ENCODE peak calls at places on chromosomes 6 and 20, in four cellular contexts. O, F, W and H are unnamed samples. For H3K27me3 and H3K9me3, the result is how much of the 10 kb centered on the place peaks cover.

GRCh38 chr20:13884803-13885202 is 100.0 kb downstream of the NDUFAF5 start:
- DNase-seq in O (no peak), F (no peak), W (no peak), H (no peak)

GRCh38 chr6:99588618-99589289 is 17.9 kb upstream of the PRDM13 start:
- DNase-seq in O (peak), F (peak), W (peak), H (no peak)

GRCh38 chr6:107585815-107586435 is 96.0 kb downstream of the SOBP start:
- DNase-seq in O (no peak), F (no peak), W (no peak), H (no peak)

GRCh38 chr6:108835218-108835850 is 12.9 kb upstream of the ARMC2 start:
- DNase-seq in O (peak), F (peak), W (peak), H (peak)

GRCh38 chr6:19803331-19804330 is 33.5 kb upstream of the ID4 start:
- DNase-seq in O (no peak), F (no peak), W (no peak), H (no peak)

GRCh38 chr20:4091332-4092135 is 76.2 kb upstream of the RNF24 start:
- DNase-seq in O (peak), F (peak), W (no peak), H (no peak)

GRCh38 chr6:116881236-116881635 is 4.2 kb downstream of the RFX6 start:
- DNase-seq in O (no peak), F (no peak), W (no peak), H (no peak)

GRCh38 chr6:56270812-56271441 is 23.5 kb upstream of the COL21A1 start:
- DNase-seq in O (no peak), F (no peak), W (no peak), H (no peak)

GRCh38 chr6:134345780-134346179 is 27.9 kb upstream of the SGK1 start:
- DNase-seq in O (no peak), F (peak), W (no peak), H (no peak)

GRCh38 chr20:48614593-48615274 is 213.1 kb downstream of the PREX1 start:
- DNase-seq in O (peak), F (peak), W (no peak), H (no peak)

GRCh38 chr6:148367418-148368024 is 24.9 kb downstream of the SASH1 start:
- DNase-seq in O (peak), F (peak), W (no peak), H (no peak)

GRCh38 chr6:123788319-123788718 is 15.3 kb upstream of the NKAIN2 start:
- DNase-seq in O (no peak), F (no peak), W (no peak), H (no peak)

GRCh38 chr20:44074252-44075151 is 112.5 kb downstream of the JPH2 start:
- DNase-seq in O (peak), F (peak), W (no peak), H (no peak)
- H3K27me3 ChIP-seq in O (under half), F (under half), W (under half), H (under half)

GRCh38 chr20:51470521-51470875 is 72.0 kb downstream of the NFATC2 start:
- DNase-seq in O (no peak), F (no peak), W (no peak), H (no peak)
- H3K27ac ChIP-seq in O (no peak), F (no peak), W (no peak), H (no peak)

GRCh38 chr6:1315201-1315559 is 3.3 kb downstream of the FOXQ1 start:
- DNase-seq in O (no peak), F (no peak), W (no peak), H (no peak)

GRCh38 chr6:1315560-1316386 is 3.9 kb downstream of the FOXQ1 start:
- DNase-seq in O (no peak), F (no peak), W (no peak), H (no peak)

GRCh38 chr6:1313755-1314503 is 2.0 kb downstream of the FOXQ1 start:
- DNase-seq in O (no peak), F (no peak), W (no peak), H (no peak)

GRCh38 chr6:1313364-1313754 is 1.5 kb downstream of the FOXQ1 start:
- DNase-seq in O (no peak), F (no peak), W (no peak), H (no peak)

DNA sequence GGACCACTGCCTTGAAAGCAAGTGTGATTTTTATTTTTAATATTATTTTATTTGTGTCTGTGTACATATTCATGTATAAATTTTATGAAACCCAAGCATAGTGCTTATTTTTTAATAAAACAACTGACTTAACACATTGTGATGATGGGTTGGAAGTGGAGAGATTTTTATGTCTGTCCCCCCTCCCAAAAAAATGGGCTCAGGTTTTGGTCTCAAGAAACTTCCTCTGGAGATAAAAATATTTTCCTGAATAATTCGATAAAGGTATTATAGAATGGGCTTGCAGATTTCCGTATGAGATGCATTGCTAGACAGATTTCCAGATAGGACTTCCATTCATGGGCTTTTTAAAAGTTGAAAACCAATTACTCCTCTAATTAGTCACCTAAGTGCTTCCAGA is 2.7 kb downstream of the FOXQ1 start:
- DNase-seq in O (no peak), F (no peak), W (no peak), H (no peak)
- H3K9me3 ChIP-seq in O (under half), F (under half), W (under half), H (under half)

GRCh38 chr6:40714143-40714542 is 127.0 kb upstream of the LRFN2 start:
- DNase-seq in O (no peak), F (no peak), W (no peak), H (no peak)

GRCh38 chr6:40710626-40711354 is 123.6 kb upstream of the LRFN2 start:
- DNase-seq in O (no peak), F (no peak), W (no peak), H (no peak)

GRCh38 chr6:40714576-40715500 is 127.7 kb upstream of the LRFN2 start:
- DNase-seq in O (no peak), F (no peak), W (peak), H (no peak)

GRCh38 chr6:40715501-40716403 is 128.6 kb upstream of the LRFN2 start:
- DNase-seq in O (no peak), F (no peak), W (no peak), H (no peak)

GRCh38 chr6:40713002-40713719 is 126.0 kb upstream of the LRFN2 start:
- DNase-seq in O (no peak), F (no peak), W (no peak), H (no peak)
- H3K27me3 ChIP-seq in O (under half), F (under half), W (under half), H (under half)

GRCh38 chr6:159282351-159282750 is 113.2 kb downstream of the FNDC1 start:
- DNase-seq in O (no peak), F (no peak), W (no peak), H (no peak)
- H3K27ac ChIP-seq in O (no peak), F (no peak), W (no peak), H (no peak)

DNA sequence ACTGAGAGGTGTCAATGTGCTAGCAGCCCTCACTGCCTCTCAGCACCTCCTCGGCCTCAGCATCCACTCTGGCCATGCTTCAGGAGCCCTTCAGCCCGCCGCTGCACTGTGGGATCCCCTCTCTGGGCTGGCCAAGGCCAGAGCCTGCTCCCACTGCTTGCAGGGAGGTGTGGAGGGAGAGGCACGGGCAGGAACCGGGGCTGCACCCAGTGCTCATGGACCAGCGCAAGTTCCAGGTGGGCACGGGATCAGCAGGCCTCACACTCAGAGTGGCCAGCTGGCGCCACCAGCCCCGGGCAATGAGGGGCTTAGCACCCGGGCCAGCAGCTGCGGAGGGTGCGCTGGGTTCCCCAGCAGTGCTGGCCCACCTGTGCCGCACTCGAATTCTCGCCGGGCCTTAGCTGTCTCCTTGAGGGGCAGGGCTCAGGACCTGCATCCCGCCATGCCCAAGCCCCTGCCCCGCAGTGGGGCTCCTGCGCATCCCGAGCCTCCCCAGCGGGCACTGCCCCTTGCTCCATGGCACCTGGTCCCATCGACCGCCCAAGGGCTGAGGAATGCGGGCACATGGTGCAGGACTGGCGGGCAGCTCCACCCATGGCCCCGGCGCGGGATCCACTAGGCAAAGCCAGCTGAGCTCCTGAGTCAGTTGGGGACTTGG is 80.4 kb upstream of the MANEA start:
- DNase-seq in O (no peak), F (no peak), W (no peak), H (no peak)
- H3K9me3 ChIP-seq in O (under half), F (under half), W (under half), H (under half)

DNA sequence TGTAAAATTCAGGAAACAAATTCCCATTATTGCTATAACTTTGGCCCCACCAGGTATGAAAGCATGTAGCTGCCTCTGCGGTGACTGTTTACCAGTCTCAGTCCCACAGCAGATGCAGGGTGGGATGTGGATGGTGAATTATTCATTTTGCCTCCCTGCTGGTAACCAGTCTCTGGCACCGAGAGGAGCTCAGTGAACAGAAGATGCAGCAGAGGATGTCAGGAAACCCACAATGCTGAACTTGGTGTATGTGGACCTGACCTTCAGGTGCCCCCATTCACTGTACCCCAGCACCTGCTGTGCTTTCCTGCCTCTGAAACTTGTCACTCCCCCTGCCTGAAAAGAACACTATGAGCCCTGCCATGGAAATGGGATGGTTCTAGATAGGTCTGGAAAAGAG is 8.9 kb upstream of the METTL24 start:
- DNase-seq in O (no peak), F (no peak), W (no peak), H (no peak)
- H3K27me3 ChIP-seq in O (under half), F (under half), W (half or more), H (under half)

DNA sequence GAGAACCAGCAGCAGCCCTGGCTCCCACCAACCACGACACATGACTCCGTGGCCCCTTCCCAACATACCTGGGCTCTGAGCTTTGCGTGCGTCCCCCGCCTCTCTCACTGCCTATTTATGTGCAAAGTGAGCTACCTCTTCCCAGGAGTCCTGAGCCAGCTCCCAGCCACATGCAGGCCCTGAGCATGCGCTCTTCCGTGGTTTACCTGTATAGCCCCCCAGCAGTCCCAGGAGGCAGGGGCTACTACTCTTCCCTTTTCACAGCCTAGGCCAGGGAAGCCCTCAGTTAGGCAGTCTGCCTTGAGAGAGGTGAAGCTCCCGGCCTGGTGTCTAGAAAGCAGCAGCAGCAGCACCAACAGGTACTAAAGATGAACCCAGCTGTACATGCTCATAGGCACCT is 114.8 kb upstream of the CDYL start:
- DNase-seq in O (no peak), F (no peak), W (no peak), H (no peak)
- H3K27ac ChIP-seq in O (no peak), F (no peak), W (no peak), H (no peak)

GRCh38 chr6:167580512-167580911 is 246.2 kb upstream of the AFDN start:
- DNase-seq in O (no peak), F (no peak), W (no peak), H (no peak)
- H3K9me3 ChIP-seq in O (under half), F (under half), W (under half), H (under half)

DNA sequence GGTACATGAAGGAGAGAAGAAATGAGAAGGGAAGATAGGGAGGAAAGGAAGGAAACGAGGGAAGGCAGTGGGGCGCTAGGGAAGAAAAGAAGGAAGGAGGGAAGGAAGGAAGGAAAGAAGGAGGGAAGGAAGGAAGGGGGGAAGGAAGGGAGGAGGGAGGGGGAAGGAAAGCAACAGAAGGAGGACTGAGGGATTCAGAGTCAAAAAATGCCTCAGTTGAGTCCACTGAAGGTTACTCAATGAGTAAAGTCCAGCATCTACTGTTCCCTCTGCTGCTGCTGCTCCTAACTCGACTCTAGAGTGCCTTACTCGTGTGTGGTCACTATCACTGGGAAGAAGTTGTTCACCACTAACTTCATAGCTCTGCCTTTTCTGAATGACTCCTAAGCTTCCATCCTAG is 33.8 kb downstream of the PHACTR1 start:
- DNase-seq in O (no peak), F (no peak), W (no peak), H (no peak)
- H3K27me3 ChIP-seq in O (under half), F (under half), W (under half), H (under half)